ENCODE peak calls at places on chromosomes 1 and 21, in nine cellular contexts. E, Y, I, R, G, S, K, H and T are unnamed samples.

GRCh38 chr1:200147094-200147493 is 119.6 kb downstream of the NR5A2 start:
- DNase-seq in E (no peak), R (no peak), H (no peak), S (no peak), G (no peak), Y (no peak), I (no peak), K (no peak), T (no peak)

GRCh38 chr1:155473422-155473821 is 89.2 kb downstream of the ASH1L start:
- DNase-seq in E (no peak), R (no peak), G (no peak), K (no peak), H (no peak), I (no peak), Y (no peak), S (no peak), T (no peak)

GRCh38 chr21:44486302-44486701 is 31.0 kb downstream of the LRRC3 start:
- DNase-seq in Y (no peak), E (no peak), S (no peak), R (no peak), I (no peak), G (no peak), H (no peak), K (no peak), T (no peak)

GRCh38 chr1:209409786-209410185 is 173.7 kb upstream of the CAMK1G start:
- DNase-seq in K (no peak), Y (no peak), G (no peak), I (no peak), H (no peak), S (no peak), E (no peak), R (no peak), T (peak; percentile 96)

GRCh38 chr1:13901041-13901440 is 201.1 kb downstream of the PRDM2 start:
- DNase-seq in Y (no peak), K (no peak), E (peak; percentile 60), I (no peak), G (no peak), H (no peak), S (no peak), R (no peak), T (no peak)

GRCh38 chr1:19814681-19815503 is at the start of gene RNF186:
- DNase-seq in Y (no peak), H (no peak), S (no peak), G (no peak), K (no peak), I (no peak), R (no peak), E (peak; percentile 72), T (no peak)

GRCh38 chr1:28776341-28776740 is 35.6 kb upstream of the OPRD1 start:
- DNase-seq in R (no peak), H (no peak), G (no peak), E (no peak), S (no peak), K (no peak), Y (no peak), I (no peak), T (no peak)

GRCh38 chr1:27527223-27527856 is 37.4 kb upstream of the WASF2 start:
- DNase-seq in K (peak; percentile 48), I (peak; percentile 84), H (no peak), R (peak; percentile 31), Y (no peak), G (no peak), S (peak; percentile 30), E (peak; percentile 92), T (peak; percentile 76)

GRCh38 chr1:53480678-53481077 is 21.5 kb downstream of the DMRTB1 start:
- DNase-seq in S (no peak), G (no peak), Y (no peak), R (no peak), E (no peak), H (no peak), K (no peak), I (no peak), T (no peak)

GRCh38 chr1:12196641-12197482 is 30.1 kb downstream of the TNFRSF1B start:
- DNase-seq in K (no peak), S (no peak), Y (no peak), E (no peak), I (no peak), H (no peak), R (no peak), G (no peak), T (no peak)

GRCh38 chr1:10794724-10795304 is 1.6 kb downstream of the CASZ1 start:
- DNase-seq in E (peak; percentile 37), G (no peak), Y (no peak), S (no peak), I (peak; percentile 61), K (no peak), R (no peak), H (no peak), T (peak; percentile 9)

GRCh38 chr21:41961753-41962152 is 7.9 kb upstream of the C2CD2 start:
- DNase-seq in E (no peak), K (no peak), I (no peak), S (no peak), G (no peak), R (no peak), Y (no peak), H (no peak), T (no peak)

GRCh38 chr1:185441608-185442007 is 124.6 kb upstream of the IVNS1ABP start:
- DNase-seq in S (no peak), H (no peak), G (no peak), I (no peak), K (no peak), Y (no peak), E (no peak), R (no peak), T (peak; percentile 88)

GRCh38 chr1:203178821-203179220 is 3.2 kb upstream of the MYBPH start:
- DNase-seq in E (no peak), H (no peak), Y (no peak), K (no peak), I (no peak), S (no peak), R (no peak), G (no peak), T (no peak)

GRCh38 chr21:46355161-46356004 is 31.4 kb downstream of the PCNT start:
- DNase-seq in G (no peak), I (no peak), H (no peak), K (no peak), E (no peak), S (no peak), Y (no peak), R (no peak), T (no peak)

GRCh38 chr1:116289219-116289618 is 83.8 kb upstream of the ATP1A1 start:
- DNase-seq in E (no peak), Y (no peak), H (no peak), S (no peak), R (no peak), I (no peak), K (no peak), G (no peak), T (no peak)

GRCh38 chr1:169368406-169368769 is 393 bp downstream of the BLZF1 start:
- DNase-seq in E (no peak), Y (no peak), H (no peak), G (no peak), I (no peak), S (peak; percentile 7), R (peak; percentile 18), K (no peak), T (peak; percentile 26)

GRCh38 chr1:236765831-236766230 is 29.3 kb upstream of the MTR start:
- DNase-seq in G (no peak), I (no peak), Y (no peak), K (no peak), H (no peak), R (no peak), S (no peak), E (no peak), T (no peak)

GRCh38 chr1:73097917-73098316 is 815.6 kb upstream of the NEGR1 start:
- DNase-seq in H (no peak), K (no peak), S (no peak), G (no peak), I (no peak), R (no peak), Y (no peak), E (no peak), T (no peak)

GRCh38 chr1:110004583-110004982 is 20.0 kb downstream of the AHCYL1 start:
- DNase-seq in E (peak; percentile 75), S (no peak), H (no peak), K (no peak), R (no peak), G (no peak), Y (no peak), I (no peak), T (no peak)

GRCh38 chr1:93749894-93750301 is 68.3 kb upstream of the BCAR3 start:
- DNase-seq in H (no peak), Y (no peak), I (peak; percentile 32), S (no peak), K (no peak), R (no peak), G (no peak), E (no peak), T (peak; percentile 37)

GRCh38 chr1:63898428-63899220 is 124.8 kb downstream of the ROR1 start:
- DNase-seq in G (no peak), Y (no peak), R (no peak), I (no peak), H (no peak), K (no peak), S (no peak), E (no peak), T (no peak)

GRCh38 chr1:178633068-178633467 is 92.0 kb upstream of the RALGPS2 start:
- DNase-seq in E (no peak), Y (no peak), G (no peak), R (no peak), S (no peak), K (no peak), I (no peak), H (no peak), T (peak; percentile 90)

GRCh38 chr1:180837025-180837424 is 75.7 kb upstream of the KIAA1614 start:
- DNase-seq in G (no peak), R (no peak), Y (no peak), E (no peak), H (no peak), I (no peak), S (no peak), K (no peak), T (no peak)

GRCh38 chr1:54610048-54610447 is 13.3 kb downstream of the FAM151A start:
- DNase-seq in Y (no peak), R (no peak), K (no peak), I (no peak), E (no peak), H (no peak), S (no peak), G (no peak), T (peak; percentile 34)

GRCh38 chr1:70768211-70768610 is 279.4 kb downstream of the PTGER3 start:
- DNase-seq in G (no peak), R (no peak), Y (no peak), E (no peak), H (no peak), I (no peak), S (no peak), K (no peak), T (no peak)

GRCh38 chr1:15948600-15949452 is 27.1 kb downstream of the ZBTB17 start:
- DNase-seq in I (peak; percentile 76), H (no peak), E (no peak), G (peak; percentile 74), S (no peak), R (no peak), K (no peak), Y (no peak), T (peak; percentile 97)